ENCODE peak calls at places on chromosomes 11 and 22, in four cellular contexts. One of them, this sample, is unnamed. For H3K27me3 and H3K4me1, the result is how much of the 10 kb centered on the place peaks cover.

GRCh38 chr11:77779935-77780334 is 40.6 kb downstream of the RSF1 start:
- DNase-seq in mesenchymal stem cell: peak
- DNase-seq in CD4-positive, CD25-positive, alpha-beta regulatory T cell: no peak
- DNase-seq in suprapubic skin: no peak
- DNase-seq in this sample: peak

GRCh38 chr11:75869661-75870455 is 54.8 kb downstream of the UVRAG start:
- DNase-seq in mesenchymal stem cell: no peak
- DNase-seq in CD4-positive, CD25-positive, alpha-beta regulatory T cell: no peak
- DNase-seq in suprapubic skin: no peak
- DNase-seq in this sample: no peak

GRCh38 chr11:33534575-33534974 is 166.1 kb downstream of the C11orf91 start:
- DNase-seq in mesenchymal stem cell: no peak
- DNase-seq in CD4-positive, CD25-positive, alpha-beta regulatory T cell: no peak
- DNase-seq in suprapubic skin: no peak
- DNase-seq in this sample: peak

GRCh38 chr22:49968831-49969661 is 8.5 kb downstream of the PIM3 start:
- DNase-seq in mesenchymal stem cell: no peak
- DNase-seq in CD4-positive, CD25-positive, alpha-beta regulatory T cell: no peak
- DNase-seq in suprapubic skin: peak
- DNase-seq in this sample: no peak

GRCh38 chr11:120184371-120184945 is 26.4 kb upstream of the OAF start:
- DNase-seq in mesenchymal stem cell: no peak
- DNase-seq in CD4-positive, CD25-positive, alpha-beta regulatory T cell: no peak
- DNase-seq in suprapubic skin: peak
- DNase-seq in this sample: no peak

GRCh38 chr22:30873086-30873650 is 95.4 kb downstream of the MORC2 start:
- DNase-seq in mesenchymal stem cell: no peak
- DNase-seq in CD4-positive, CD25-positive, alpha-beta regulatory T cell: no peak
- DNase-seq in suprapubic skin: peak
- DNase-seq in this sample: no peak

GRCh38 chr22:25896098-25896497 is 154.1 kb downstream of the MYO18B start:
- DNase-seq in mesenchymal stem cell: no peak
- DNase-seq in CD4-positive, CD25-positive, alpha-beta regulatory T cell: no peak
- DNase-seq in suprapubic skin: no peak
- DNase-seq in this sample: no peak

GRCh38 chr22:44595841-44596341 is 97.9 kb upstream of the RTL6 start:
- DNase-seq in mesenchymal stem cell: peak
- DNase-seq in CD4-positive, CD25-positive, alpha-beta regulatory T cell: no peak
- DNase-seq in suprapubic skin: no peak
- DNase-seq in this sample: no peak

GRCh38 chr22:25402160-25402500 is 162.3 kb upstream of the GRK3 start:
- DNase-seq in mesenchymal stem cell: no peak
- DNase-seq in CD4-positive, CD25-positive, alpha-beta regulatory T cell: peak
- DNase-seq in suprapubic skin: no peak
- DNase-seq in this sample: no peak

GRCh38 chr22:19568337-19569311 is 44.4 kb upstream of the CLDN5 start:
- DNase-seq in mesenchymal stem cell: peak
- DNase-seq in CD4-positive, CD25-positive, alpha-beta regulatory T cell: peak
- DNase-seq in suprapubic skin: no peak
- DNase-seq in this sample: peak

GRCh38 chr22:42365337-42365865 is 66.8 kb downstream of the NFAM1 start:
- DNase-seq in mesenchymal stem cell: no peak
- DNase-seq in CD4-positive, CD25-positive, alpha-beta regulatory T cell: no peak
- DNase-seq in suprapubic skin: no peak
- DNase-seq in this sample: no peak
- H3K27me3 ChIP-seq in mesenchymal stem cell: half or more
- H3K27me3 ChIP-seq in CD4-positive, CD25-positive, alpha-beta regulatory T cell: under half
- H3K27me3 ChIP-seq in suprapubic skin: under half
- H3K27me3 ChIP-seq in this sample: half or more

GRCh38 chr11:88384678-88385015 is 47.1 kb upstream of the CTSC start:
- DNase-seq in mesenchymal stem cell: peak
- DNase-seq in CD4-positive, CD25-positive, alpha-beta regulatory T cell: no peak
- DNase-seq in suprapubic skin: no peak
- DNase-seq in this sample: no peak
- H3K27ac ChIP-seq in mesenchymal stem cell: peak
- H3K27ac ChIP-seq in CD4-positive, CD25-positive, alpha-beta regulatory T cell: no peak
- H3K27ac ChIP-seq in suprapubic skin: no peak
- H3K27ac ChIP-seq in this sample: no peak

GRCh38 chr11:763073-763463 is 14.2 kb downstream of the GATD1 start:
- DNase-seq in mesenchymal stem cell: no peak
- DNase-seq in CD4-positive, CD25-positive, alpha-beta regulatory T cell: no peak
- DNase-seq in suprapubic skin: no peak
- DNase-seq in this sample: no peak
- H3K4me1 ChIP-seq in mesenchymal stem cell: under half
- H3K4me1 ChIP-seq in CD4-positive, CD25-positive, alpha-beta regulatory T cell: under half
- H3K4me1 ChIP-seq in suprapubic skin: under half
- H3K4me1 ChIP-seq in this sample: under half

GRCh38 chr11:11746454-11746853 is 95.3 kb upstream of the USP47 start:
- DNase-seq in mesenchymal stem cell: no peak
- DNase-seq in CD4-positive, CD25-positive, alpha-beta regulatory T cell: no peak
- DNase-seq in suprapubic skin: no peak
- DNase-seq in this sample: no peak
- H3K27me3 ChIP-seq in mesenchymal stem cell: under half
- H3K27me3 ChIP-seq in CD4-positive, CD25-positive, alpha-beta regulatory T cell: under half
- H3K27me3 ChIP-seq in suprapubic skin: under half
- H3K27me3 ChIP-seq in this sample: under half

DNA sequence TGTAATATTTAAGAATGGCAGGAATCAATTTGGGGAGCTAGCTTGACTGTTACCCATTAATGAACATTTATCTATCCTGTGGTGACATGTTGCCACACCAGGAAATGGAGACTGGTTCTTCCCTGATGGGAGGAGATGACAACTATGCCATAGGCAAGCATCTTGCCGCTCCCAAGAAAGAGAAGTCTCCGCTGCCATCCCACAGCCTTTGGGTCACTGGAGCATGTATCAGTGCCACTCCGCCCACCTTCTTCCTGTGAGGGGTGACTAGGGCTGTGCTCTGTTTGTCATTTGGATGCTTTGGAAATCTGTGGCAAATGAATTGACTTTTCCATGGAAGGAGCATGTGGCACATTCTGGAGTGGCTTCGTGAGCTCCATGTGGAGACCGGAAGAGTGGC is 6.5 kb downstream of the STIP1 start:
- DNase-seq in mesenchymal stem cell: no peak
- DNase-seq in CD4-positive, CD25-positive, alpha-beta regulatory T cell: no peak
- DNase-seq in suprapubic skin: no peak
- DNase-seq in this sample: no peak
- H3K27ac ChIP-seq in mesenchymal stem cell: no peak
- H3K27ac ChIP-seq in CD4-positive, CD25-positive, alpha-beta regulatory T cell: no peak
- H3K27ac ChIP-seq in suprapubic skin: no peak
- H3K27ac ChIP-seq in this sample: no peak

DNA sequence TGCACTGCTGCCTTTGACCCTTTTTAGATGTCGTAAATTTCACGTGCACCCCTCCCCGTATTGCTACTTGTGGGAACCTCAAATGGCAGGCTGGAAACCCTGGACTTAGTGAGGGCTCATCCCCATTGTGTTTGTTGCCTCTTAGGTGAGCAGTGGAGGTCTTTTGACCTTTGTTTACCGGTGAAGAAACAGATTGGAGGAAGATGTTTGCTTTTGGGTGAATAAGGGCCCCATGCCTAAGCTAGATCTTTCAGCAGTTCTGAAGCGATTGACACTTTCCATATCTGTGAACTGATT is 782 bp downstream of the SMARCB1 start:
- DNase-seq in mesenchymal stem cell: no peak
- DNase-seq in CD4-positive, CD25-positive, alpha-beta regulatory T cell: no peak
- DNase-seq in suprapubic skin: no peak
- DNase-seq in this sample: no peak
- H3K4me1 ChIP-seq in mesenchymal stem cell: under half
- H3K4me1 ChIP-seq in CD4-positive, CD25-positive, alpha-beta regulatory T cell: under half
- H3K4me1 ChIP-seq in suprapubic skin: half or more
- H3K4me1 ChIP-seq in this sample: under half

GRCh38 chr11:128669491-128669890 is 24.4 kb upstream of the FLI1 start:
- DNase-seq in mesenchymal stem cell: peak
- DNase-seq in CD4-positive, CD25-positive, alpha-beta regulatory T cell: no peak
- DNase-seq in suprapubic skin: no peak
- DNase-seq in this sample: no peak
- H3K27me3 ChIP-seq in mesenchymal stem cell: under half
- H3K27me3 ChIP-seq in CD4-positive, CD25-positive, alpha-beta regulatory T cell: under half
- H3K27me3 ChIP-seq in suprapubic skin: under half
- H3K27me3 ChIP-seq in this sample: half or more

This sample was measured in foreskin keratinocyte.